ENCODE peak calls at places on chromosomes 12 and 14, in seven cellular contexts. I is EH; E is OCI-LY7; P is coronary artery; H is H9; T is PC-9; W is CD4-positive, alpha-beta T cell. L is an unnamed sample.

GRCh38 chr14:30214456-30215090 is 286.9 kb upstream of the PRKD1 start:
- DNase-seq in I (peak), E (peak), P (no peak), H (no peak), T (no peak), W (no peak), L (no peak)

GRCh38 chr14:89466460-89466859 is 49.4 kb upstream of the FOXN3 start:
- DNase-seq in I (no peak), E (no peak), P (no peak), H (no peak), T (no peak), W (no peak), L (no peak)

GRCh38 chr14:88553886-88554457 is 835 bp downstream of the PTPN21 start:
- DNase-seq in I (peak), E (no peak), P (no peak), H (no peak), T (no peak), W (no peak), L (peak)

GRCh38 chr12:48542300-48542928 is 17.0 kb downstream of the OR8S1 start:
- DNase-seq in I (peak), E (peak), P (no peak), H (peak), T (peak), W (peak), L (peak)

GRCh38 chr14:61608245-61609142 is 86.8 kb upstream of the HIF1A start:
- DNase-seq in I (peak), E (no peak), P (no peak), H (no peak), T (no peak), W (no peak), L (no peak)

GRCh38 chr12:47867496-47867941 is 37.3 kb downstream of the VDR start:
- DNase-seq in I (peak), E (no peak), P (no peak), H (no peak), T (no peak), W (no peak), L (no peak)

GRCh38 chr14:100911665-100912316 is 8.3 kb upstream of the RTL1 start:
- DNase-seq in I (no peak), E (no peak), P (no peak), H (no peak), T (no peak), W (no peak), L (no peak)

GRCh38 chr14:95481391-95482022 is 34.9 kb downstream of the SYNE3 start:
- DNase-seq in I (no peak), E (no peak), P (no peak), H (no peak), T (no peak), W (no peak), L (no peak)

GRCh38 chr12:132295101-132295526 is 34.3 kb downstream of the GALNT9 start:
- DNase-seq in I (no peak), E (no peak), P (no peak), H (no peak), T (no peak), W (no peak), L (no peak)

GRCh38 chr12:42119085-42119633 is 25.5 kb downstream of the GXYLT1 start:
- DNase-seq in I (peak), E (no peak), P (no peak), H (no peak), T (no peak), W (no peak), L (no peak)

GRCh38 chr12:86134571-86134970 is 121.6 kb downstream of the MGAT4C start:
- DNase-seq in I (no peak), E (no peak), P (no peak), H (no peak), T (no peak), W (no peak), L (no peak)

GRCh38 chr12:95763809-95764253 is 26.7 kb downstream of the NTN4 start:
- DNase-seq in I (peak), E (no peak), P (no peak), H (no peak), T (peak), W (no peak), L (peak)

GRCh38 chr12:113161415-113162016 is 12.0 kb downstream of the CFAP73 start:
- DNase-seq in I (peak), E (peak), P (no peak), H (peak), T (no peak), W (no peak), L (no peak)

GRCh38 chr14:83988274-83988673 is 1541.7 kb upstream of the FLRT2 start:
- DNase-seq in I (no peak), E (no peak), P (no peak), H (no peak), T (no peak), W (no peak), L (no peak)

GRCh38 chr12:115088328-115088994 is 404.5 kb upstream of the TBX3 start:
- DNase-seq in I (peak), E (no peak), P (no peak), H (no peak), T (no peak), W (no peak), L (no peak)

GRCh38 chr14:21498540-21499526 is 12.3 kb downstream of the METTL3 start:
- DNase-seq in I (peak), E (peak), P (no peak), H (no peak), T (no peak), W (no peak), L (no peak)

GRCh38 chr14:91021115-91021514 is 39.3 kb downstream of the RPS6KA5 start:
- DNase-seq in I (no peak), E (no peak), P (no peak), H (no peak), T (no peak), W (no peak), L (no peak)

GRCh38 chr12:88035271-88035906 is 6.2 kb upstream of the C12orf50 start:
- DNase-seq in I (peak), E (peak), P (peak), H (peak), T (peak), W (peak), L (peak)

GRCh38 chr14:98651042-98651441 is 621.0 kb downstream of the BCL11B start:
- DNase-seq in I (no peak), E (no peak), P (no peak), H (peak), T (no peak), W (no peak), L (no peak)

GRCh38 chr12:98618952-98619351 is 25.5 kb downstream of the SLC25A3 start:
- DNase-seq in I (peak), E (no peak), P (no peak), H (no peak), T (no peak), W (no peak), L (no peak)

GRCh38 chr12:122102331-122102730 is 23.8 kb downstream of the MLXIP start:
- DNase-seq in I (no peak), E (no peak), P (no peak), H (no peak), T (no peak), W (no peak), L (no peak)

GRCh38 chr14:51369814-51370213 is 129.8 kb downstream of the TMX1 start:
- DNase-seq in I (no peak), E (peak), P (no peak), H (no peak), T (no peak), W (no peak), L (no peak)

GRCh38 chr12:29519585-29520182 is 22.2 kb upstream of the OVCH1 start:
- DNase-seq in I (peak), E (peak), P (no peak), H (no peak), T (peak), W (no peak), L (no peak)

GRCh38 chr14:96735509-96735908 is 61.7 kb upstream of the VRK1 start:
- DNase-seq in I (no peak), E (no peak), P (no peak), H (no peak), T (no peak), W (no peak), L (no peak)

GRCh38 chr12:121791671-121792496 is 1.6 kb downstream of the RHOF start:
- DNase-seq in I (no peak), E (no peak), P (no peak), H (no peak), T (peak), W (no peak), L (peak)

GRCh38 chr14:59126714-59127436 is 61.6 kb upstream of the DAAM1 start:
- DNase-seq in I (peak), E (peak), P (no peak), H (no peak), T (peak), W (no peak), L (no peak)

GRCh38 chr14:29937116-29937515 is 9.5 kb upstream of the PRKD1 start:
- DNase-seq in I (peak), E (no peak), P (no peak), H (no peak), T (no peak), W (no peak), L (no peak)

GRCh38 chr12:9364224-9365176 is 156.3 kb upstream of the PZP start:
- DNase-seq in I (peak), E (peak), P (no peak), H (peak), T (no peak), W (no peak), L (no peak)

L was measured in right cardiac atrium.